ENCODE peak calls at places on chromosomes 11 and 22, in six cellular contexts. Q is HFF-Myc, Y is Peyer's patch, E is transverse colon, I is GM23338, S is NB4. P is an unnamed sample.

GRCh38 chr11:2574553-2575535 is 125.0 kb downstream of the KCNQ1OT1 start:
- DNase-seq in Q (no peak), Y (peak; percentile 61), S (no peak), E (peak; percentile 34), I (no peak), P (no peak)

GRCh38 chr11:129819237-129819636 is 3.6 kb downstream of the TMEM45B start:
- DNase-seq in S (no peak), E (no peak), Y (no peak), Q (no peak), I (no peak), P (no peak)

GRCh38 chr11:1926156-1927031 is 6.9 kb downstream of the TNNT3 start:
- DNase-seq in E (no peak), Q (no peak), I (no peak), S (no peak), Y (peak; percentile 40), P (no peak)

GRCh38 chr22:49887074-49887471 is 31.2 kb downstream of the ALG12 start:
- DNase-seq in I (no peak), S (no peak), Y (no peak), Q (no peak), E (no peak), P (no peak)

GRCh38 chr11:126194121-126194543 is 17.3 kb downstream of the RPUSD4 start:
- DNase-seq in Q (no peak), Y (no peak), S (peak; percentile 63), I (peak; percentile 56), E (peak; percentile 55), P (peak; percentile 70)

GRCh38 chr11:9825315-9825714 is 161.4 kb downstream of the SWAP70 start:
- DNase-seq in Y (no peak), Q (no peak), E (no peak), S (no peak), I (no peak), P (peak; percentile 26)

GRCh38 chr22:35177811-35178210 is 79.5 kb upstream of the HMGXB4 start:
- DNase-seq in Y (no peak), Q (no peak), I (peak; percentile 54), S (no peak), E (no peak), P (no peak)

GRCh38 chr11:118872403-118872821 is 11.3 kb upstream of the CXCR5 start:
- DNase-seq in S (no peak), E (peak; percentile 43), I (no peak), Q (no peak), Y (no peak), P (no peak)

GRCh38 chr11:111730871-111731591 is 35.2 kb downstream of the PPP2R1B start:
- DNase-seq in Q (no peak), I (no peak), E (peak; percentile 45), S (no peak), Y (no peak), P (no peak)

GRCh38 chr22:47189056-47189916 is 426.8 kb downstream of the TBC1D22A start:
- DNase-seq in Y (no peak), I (no peak), S (no peak), Q (no peak), E (peak; percentile 3), P (no peak)

GRCh38 chr11:103326070-103326794 is 217.0 kb downstream of the DYNC2H1 start:
- DNase-seq in I (peak; percentile 89), E (peak; percentile 9), Y (no peak), Q (peak; percentile 65), S (peak; percentile 79), P (peak; percentile 86)

GRCh38 chr11:111641339-111642015 is 39.2 kb downstream of the SIK2 start:
- DNase-seq in S (no peak), E (no peak), Q (no peak), I (no peak), Y (no peak), P (no peak)

GRCh38 chr22:50670914-50671538 is 1.6 kb upstream of the SHANK3 start:
- DNase-seq in S (no peak), Q (no peak), E (no peak), I (no peak), Y (peak; percentile 19), P (no peak)

GRCh38 chr11:111795333-111795985 is 29.3 kb upstream of the PPP2R1B start:
- DNase-seq in E (no peak), Y (no peak), Q (no peak), I (no peak), S (no peak), P (peak; percentile 64)

GRCh38 chr11:67631427-67631826 is 1.7 kb upstream of the NUDT8 start:
- DNase-seq in Y (peak; percentile 79), E (peak; percentile 51), Q (no peak), I (no peak), S (no peak), P (no peak)

GRCh38 chr11:613369-613968 is 2.3 kb downstream of the IRF7 start:
- DNase-seq in Y (peak; percentile 89), S (peak; percentile 70), Q (no peak), I (peak; percentile 89), E (peak; percentile 92), P (peak; percentile 34)

GRCh38 chr11:103433976-103434375 is 324.8 kb downstream of the DYNC2H1 start:
- DNase-seq in S (no peak), Y (no peak), E (no peak), Q (no peak), I (no peak), P (peak; percentile 5)

GRCh38 chr22:48084041-48084748 is 1321.7 kb downstream of the TBC1D22A start:
- DNase-seq in S (peak; percentile 14), I (no peak), E (no peak), Y (no peak), Q (no peak), P (no peak)

GRCh38 chr11:12786891-12787290 is 112.7 kb downstream of the TEAD1 start:
- DNase-seq in I (peak; percentile 38), E (no peak), Y (no peak), Q (no peak), S (no peak), P (no peak)

GRCh38 chr11:60873533-60873932 is 6.2 kb downstream of the ZP1 start:
- DNase-seq in E (no peak), S (no peak), Y (peak; percentile 29), Q (no peak), I (no peak), P (no peak)

GRCh38 chr11:94312339-94312738 is 8.0 kb downstream of the IZUMO1R start:
- DNase-seq in Y (no peak), E (no peak), Q (no peak), I (no peak), S (no peak), P (no peak)

GRCh38 chr11:2799881-2800654 is 85.5 kb downstream of the CDKN1C start:
- DNase-seq in I (no peak), Y (peak; percentile 32), E (peak; percentile 6), S (no peak), Q (no peak), P (no peak)

GRCh38 chr11:112238041-112238440 is 11.8 kb downstream of the PTS start:
- DNase-seq in I (no peak), Q (no peak), Y (no peak), E (no peak), S (no peak), P (no peak)

GRCh38 chr11:67283490-67283963 is 5.6 kb upstream of the ANKRD13D start:
- DNase-seq in Y (no peak), Q (no peak), S (peak; percentile 90), E (no peak), I (no peak), P (no peak)

GRCh38 chr11:66543263-66544107 is 2.4 kb downstream of the ZDHHC24 start:
- DNase-seq in I (peak; percentile 80), E (peak; percentile 60), Y (no peak), S (no peak), Q (peak; percentile 27), P (peak; percentile 43)

GRCh38 chr11:70727899-70728620 is 329.7 kb downstream of the CTTN start:
- DNase-seq in Y (no peak), Q (no peak), E (no peak), S (no peak), I (no peak), P (no peak)
- H3K4me3 ChIP-seq in Y (no peak overlapping the region), Q (no peak overlapping the region), E (no peak overlapping the region), S (no peak overlapping the region), I (no peak overlapping the region), P (no peak overlapping the region)

GRCh38 chr11:25214535-25215176 is 717.8 kb downstream of the LUZP2 start:
- DNase-seq in Y (no peak), I (no peak), E (no peak), S (no peak), Q (no peak), P (no peak)
- TF ChIP-seq CTCF in Y (no peak), I (no peak), E (no peak), S (no peak), Q (no peak), P (no peak)

DNA sequence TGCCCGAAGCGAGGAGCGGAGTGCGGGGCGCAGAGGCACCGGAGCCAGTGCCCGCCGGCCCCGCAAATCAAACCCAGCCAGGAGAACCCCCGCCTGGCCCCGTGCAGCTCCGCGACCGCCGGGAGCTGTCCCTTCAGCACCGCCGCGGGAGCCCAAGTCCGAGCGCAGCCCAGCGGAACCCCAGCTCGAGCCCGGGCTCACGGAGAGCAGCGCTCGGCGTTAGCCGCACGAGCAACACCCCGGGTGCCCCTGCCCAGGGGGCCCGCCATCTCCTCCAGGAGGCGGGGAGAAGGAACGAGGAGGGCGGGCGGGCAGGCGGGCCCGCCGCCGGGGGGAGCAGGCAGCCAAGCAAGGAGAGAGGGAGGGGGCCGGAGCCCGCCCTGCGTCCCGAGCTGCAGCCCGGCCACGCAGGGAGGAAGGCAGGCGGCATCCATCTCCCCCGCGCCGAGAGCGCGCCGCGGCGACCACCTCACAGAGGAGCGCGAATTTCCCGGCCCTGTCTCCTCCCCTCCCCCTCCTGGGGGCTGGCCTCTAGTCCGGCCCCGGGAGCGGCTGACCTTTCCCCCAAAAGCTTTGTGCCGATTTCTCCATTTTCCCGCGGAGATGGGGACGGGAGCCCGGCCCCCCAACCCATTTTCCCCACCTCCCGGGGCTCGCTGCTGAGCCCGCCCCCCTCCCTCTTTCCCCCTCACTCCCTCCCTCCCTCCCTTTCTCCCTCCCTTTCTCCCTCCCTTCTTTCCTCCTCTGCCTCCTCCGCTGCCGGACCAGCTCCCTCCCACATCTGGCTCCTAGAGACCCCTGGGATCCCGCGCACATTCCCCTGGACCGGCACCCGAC is 623 bp downstream of the KCNC1 start:
- DNase-seq in E (peak; percentile 51), I (peak; percentile 87), Q (no peak), S (peak; percentile 64), Y (peak; percentile 71), P (peak; percentile 74)
- H3K4me3 ChIP-seq in E (peak overlapping the region; percentile 16), I (peak overlapping the region; percentile 66), Q (no peak overlapping the region), S (no peak overlapping the region), Y (peak overlapping the region; percentile 24), P (no peak overlapping the region)

DNA sequence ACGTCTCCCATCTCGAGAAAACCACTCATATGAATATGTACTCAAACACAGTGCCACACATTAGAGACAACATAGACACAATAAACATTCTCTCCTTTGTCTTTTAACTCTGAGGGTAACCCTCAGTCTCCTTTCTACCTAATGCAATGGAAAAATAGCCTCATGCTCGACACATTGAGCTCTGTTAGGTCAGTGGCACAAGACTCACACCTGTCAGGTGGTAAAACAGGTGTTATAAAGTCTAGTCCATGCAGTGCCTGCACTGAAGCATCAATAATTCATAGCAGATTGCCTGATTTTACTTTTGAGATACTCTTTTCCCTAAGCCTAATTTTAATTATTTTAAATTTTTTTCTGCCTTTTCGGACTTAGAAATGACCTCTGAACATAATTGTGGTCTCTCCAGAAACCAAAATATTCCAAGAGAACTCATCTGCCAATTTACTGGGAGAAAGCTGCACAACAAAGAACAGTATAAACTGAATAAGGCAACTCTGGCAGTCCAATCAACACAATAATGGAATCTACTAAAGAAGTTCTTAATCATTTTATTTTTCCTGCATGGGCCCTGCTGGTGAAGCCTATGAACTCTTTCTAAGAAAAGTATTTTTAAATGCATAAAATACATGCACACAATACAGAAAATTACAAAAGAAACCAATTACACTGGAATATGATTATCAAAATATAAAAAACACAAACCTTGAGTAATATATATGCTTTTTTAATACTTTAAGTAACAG is 9.9 kb downstream of the RDX start:
- DNase-seq in S (no peak), Q (no peak), I (no peak), Y (no peak), E (no peak), P (no peak)
- TF ChIP-seq CTCF in S (no peak), Q (no peak), I (no peak), Y (no peak), E (no peak), P (peak; percentile 10)